ENCODE peak calls at places on chromosomes 4 and X, in four cellular contexts. S is left ventricle myocardium superior; I is A549; A is activated T-cell treated with anti-CD3 and anti-CD28 coated beads, Interleukin-2, amount 50 U/mL, for 4 hours. D is an unnamed sample.

GRCh38 chr4:102253860-102254259 is 91.4 kb downstream of the SLC39A8 start:
- ATAC-seq in I (no peak), A (no peak), S (no peak), D (no peak)

GRCh38 chr4:11842620-11843263 is 414.0 kb upstream of the HS3ST1 start:
- ATAC-seq in S (no peak), A (no peak), I (no peak), D (no peak)

GRCh38 chr4:153367092-153367491 is 22.6 kb downstream of the MND1 start:
- ATAC-seq in A (peak), S (no peak), I (no peak), D (peak)

GRCh38 chr4:76772498-76773106 is 125.3 kb downstream of the SOWAHB start:
- ATAC-seq in I (no peak), A (no peak), S (no peak), D (no peak)

GRCh38 chrX:122817321-122817720 is 366.8 kb upstream of the GRIA3 start:
- ATAC-seq in S (no peak), I (no peak), A (no peak), D (no peak)

GRCh38 chr4:164935363-164935762 is 42.1 kb downstream of the TRIM61 start:
- ATAC-seq in I (peak), S (no peak), A (no peak), D (no peak)

GRCh38 chr4:149371021-149371420 is 444.6 kb downstream of the IQCM start:
- ATAC-seq in A (no peak), S (peak), I (peak), D (no peak)

GRCh38 chrX:33725556-33726232 is 406.4 kb downstream of the FAM47A start:
- ATAC-seq in S (peak), A (no peak), I (peak), D (no peak)

GRCh38 chr4:70880739-70881138 is 21.4 kb upstream of the MOB1B start:
- ATAC-seq in S (no peak), I (no peak), A (no peak), D (no peak)

GRCh38 chrX:105823092-105823454 is 734 bp downstream of the NRK start:
- ATAC-seq in S (peak), I (no peak), A (no peak), D (no peak)

GRCh38 chr4:169823685-169824084 is 65.9 kb upstream of the HPF1 start:
- ATAC-seq in S (peak), A (no peak), I (peak), D (no peak)

GRCh38 chr4:109846395-109847098 is 1.4 kb upstream of the LRIT3 start:
- ATAC-seq in I (no peak), A (no peak), S (no peak), D (no peak)

GRCh38 chr4:11004818-11005217 is 320.2 kb upstream of the CLNK start:
- ATAC-seq in S (no peak), I (no peak), A (no peak), D (no peak)

GRCh38 chr4:67603310-67604028 is 44.9 kb downstream of the STAP1 start:
- ATAC-seq in I (no peak), S (no peak), A (no peak), D (no peak)

GRCh38 chr4:79913581-79913980 is 159.4 kb downstream of the ANTXR2 start:
- ATAC-seq in I (no peak), S (no peak), A (no peak), D (peak)

GRCh38 chr4:9964884-9965283 is 56.4 kb downstream of the SLC2A9 start:
- ATAC-seq in A (no peak), S (no peak), I (no peak), D (no peak)

GRCh38 chr4:74104145-74104544 is 5.2 kb upstream of the CXCL2 start:
- ATAC-seq in S (no peak), I (no peak), A (no peak), D (no peak)

GRCh38 chr4:18914182-18914581 is 892.6 kb upstream of the LCORL start:
- ATAC-seq in A (no peak), S (no peak), I (no peak), D (no peak)

GRCh38 chr4:8739820-8740665 is 131.6 kb downstream of the HMX1 start:
- ATAC-seq in A (no peak), I (no peak), S (no peak), D (no peak)

GRCh38 chrX:42678133-42678532 is 99.8 kb downstream of the PPP1R2C start:
- ATAC-seq in S (no peak), I (no peak), A (no peak), D (no peak)

D was measured in activated T-helper 17 cell treated with anti-CD3 and anti-CD28 coated beads, Interleukin-2, amount 50 U/mL, for 72 hours.